ENCODE peak calls at places on chromosomes 16 and 17, in seven cellular contexts. X, A, R, T, M, Z and G are unnamed samples. For H3K27me3, the result is how much of the 10 kb centered on the place peaks cover.

GRCh38 chr16:10578474-10579316 is 1.7 kb downstream of the EMP2 start:
- DNase-seq in T (no peak), M (peak), X (peak), R (no peak), Z (peak), A (peak), G (no peak)

GRCh38 chr17:27546624-27547300 is 84.2 kb upstream of the LGALS9 start:
- DNase-seq in M (no peak), X (no peak), T (no peak), A (no peak), Z (no peak), R (no peak), G (no peak)

GRCh38 chr16:27718767-27719445 is 169.0 kb downstream of the KATNIP start:
- DNase-seq in M (no peak), Z (no peak), T (peak), X (no peak), A (no peak), R (no peak), G (no peak)

GRCh38 chr17:30519707-30520106 is 42.5 kb downstream of the GOSR1 start:
- DNase-seq in A (no peak), Z (no peak), M (no peak), X (no peak), T (no peak), R (no peak), G (peak)

GRCh38 chr16:66262253-66263167 is 104.0 kb upstream of the CDH5 start:
- DNase-seq in T (peak), M (no peak), Z (no peak), R (no peak), X (peak), A (peak), G (peak)

GRCh38 chr17:305090-305976 is 47.3 kb downstream of the RPH3AL start:
- DNase-seq in T (peak), M (peak), R (no peak), A (no peak), X (peak), Z (peak), G (peak)

GRCh38 chr17:28372945-28373274 is 1.4 kb downstream of the SARM1 start:
- DNase-seq in X (no peak), Z (no peak), T (no peak), R (no peak), A (no peak), M (no peak), G (no peak)

GRCh38 chr17:81440511-81441244 is 45.4 kb downstream of the BAHCC1 start:
- DNase-seq in A (no peak), Z (peak), T (no peak), R (no peak), M (peak), X (no peak), G (peak)

GRCh38 chr17:78257810-78258322 is 26.4 kb downstream of the TMEM235 start:
- DNase-seq in T (peak), M (no peak), A (no peak), R (no peak), X (no peak), Z (peak), G (peak)

GRCh38 chr16:81626181-81626674 is 152.9 kb upstream of the PLCG2 start:
- DNase-seq in Z (peak), M (no peak), X (no peak), T (no peak), R (no peak), A (no peak), G (no peak)

GRCh38 chr17:42403150-42403549 is 14.9 kb upstream of the STAT3 start:
- DNase-seq in T (no peak), R (no peak), A (no peak), M (peak), X (no peak), Z (no peak), G (peak)

GRCh38 chr17:82863646-82863940 is 23.8 kb upstream of the ZNF750 start:
- DNase-seq in M (peak), Z (no peak), T (no peak), R (no peak), A (no peak), X (no peak), G (no peak)

GRCh38 chr17:68534714-68535113 is 22.5 kb downstream of the PRKAR1A start:
- DNase-seq in M (no peak), X (no peak), T (no peak), Z (no peak), R (no peak), A (no peak), G (no peak)

GRCh38 chr17:55062921-55063320 is 94.4 kb downstream of the STXBP4 start:
- DNase-seq in Z (no peak), A (no peak), X (no peak), T (no peak), R (no peak), M (no peak), G (no peak)

GRCh38 chr17:45338996-45339535 is 22.2 kb upstream of the MAP3K14 start:
- DNase-seq in M (no peak), X (no peak), Z (no peak), T (no peak), A (no peak), R (no peak), G (no peak)

GRCh38 chr17:17824780-17825614 is 11.8 kb downstream of the SREBF1 start:
- DNase-seq in M (no peak), Z (peak), T (peak), A (no peak), X (no peak), R (no peak), G (no peak)

GRCh38 chr17:69972251-69972650 is 102.8 kb upstream of the KCNJ16 start:
- DNase-seq in M (no peak), Z (no peak), T (no peak), R (no peak), X (no peak), A (no peak), G (no peak)

GRCh38 chr16:10150906-10151305 is 31.3 kb downstream of the GRIN2A start:
- DNase-seq in M (no peak), X (no peak), Z (no peak), T (no peak), R (no peak), A (no peak), G (no peak)

GRCh38 chr17:72479113-72479512 is 358.3 kb downstream of the SOX9 start:
- DNase-seq in Z (no peak), R (no peak), X (no peak), A (no peak), M (no peak), T (peak), G (peak)

GRCh38 chr17:59527931-59528330 is 37.5 kb upstream of the DHX40 start:
- DNase-seq in X (no peak), R (no peak), Z (no peak), A (no peak), M (no peak), T (no peak), G (no peak)

GRCh38 chr17:57468932-57469775 is 212.8 kb downstream of the MSI2 start:
- DNase-seq in Z (no peak), A (no peak), R (no peak), T (no peak), M (no peak), X (no peak), G (no peak)

GRCh38 chr17:58049533-58049932 is 33.7 kb upstream of the DYNLL2 start:
- DNase-seq in Z (no peak), M (no peak), X (no peak), T (no peak), R (no peak), A (no peak), G (no peak)

GRCh38 chr16:46801428-46802049 is 29.4 kb downstream of the C16orf87 start:
- DNase-seq in R (no peak), T (no peak), A (no peak), M (peak), Z (no peak), X (no peak), G (peak)

GRCh38 chr16:70692481-70693203 is 6.8 kb upstream of the MTSS2 start:
- DNase-seq in T (no peak), R (no peak), X (peak), M (no peak), A (peak), Z (peak), G (no peak)

GRCh38 chr16:70753228-70753627 is 47.7 kb downstream of the VAC14 start:
- DNase-seq in A (no peak), M (no peak), R (no peak), T (no peak), X (no peak), Z (no peak), G (no peak)

GRCh38 chr16:85551319-85551978 is 61.7 kb upstream of the GSE1 start:
- DNase-seq in R (no peak), A (no peak), T (no peak), X (peak), M (no peak), Z (peak), G (no peak)

GRCh38 chr17:62188713-62189112 is 123.6 kb upstream of the MED13 start:
- DNase-seq in R (no peak), M (no peak), X (no peak), T (peak), Z (no peak), A (no peak), G (peak)

DNA sequence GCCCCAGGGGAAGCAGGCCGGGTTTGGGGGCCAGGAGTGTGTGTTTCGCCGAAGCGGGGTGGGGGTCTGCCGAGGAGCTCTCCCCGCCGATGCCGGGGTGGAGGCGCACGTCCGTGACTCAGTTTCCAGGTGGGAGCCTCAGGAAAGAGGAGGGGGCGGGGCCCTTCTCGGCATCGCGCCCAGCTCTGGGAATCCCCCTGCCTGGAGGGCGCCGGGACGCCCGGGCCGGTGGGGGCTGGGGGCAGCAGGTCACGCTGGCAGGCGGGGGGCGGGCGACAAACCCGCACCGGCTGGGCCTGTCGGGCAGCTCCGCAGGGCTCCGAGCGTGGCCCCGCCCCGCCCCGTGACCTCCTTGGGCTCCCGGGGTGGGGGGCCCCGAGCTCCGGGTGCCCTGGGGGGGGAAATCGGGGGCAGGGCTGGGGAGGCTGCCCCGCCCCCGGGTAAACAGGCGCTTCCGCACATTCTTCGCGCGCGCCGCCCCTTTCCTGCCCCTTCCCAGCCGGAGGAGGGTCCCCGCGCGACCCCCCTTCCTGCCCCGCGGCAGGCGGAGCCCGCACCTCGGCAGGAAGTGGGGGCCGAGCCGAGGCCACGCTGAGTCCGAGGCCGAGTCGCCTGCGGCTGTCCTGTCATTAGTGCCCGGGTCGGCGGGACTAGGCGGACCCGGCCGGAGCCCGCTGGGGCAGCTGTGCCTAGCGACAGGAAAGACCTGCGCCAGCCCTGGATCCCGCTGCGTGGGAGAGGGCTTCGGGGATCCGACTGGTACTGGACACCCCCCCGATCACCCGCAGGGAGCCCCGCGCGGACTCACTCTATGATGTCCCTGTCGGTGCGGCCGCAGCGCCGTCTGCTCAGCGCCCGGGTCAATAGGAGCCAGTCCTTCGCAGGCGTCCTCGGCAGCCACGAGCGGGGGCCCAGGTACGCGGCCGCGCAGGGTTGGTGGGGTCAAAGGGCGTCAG is 9.3 kb downstream of the RIPOR1 start:
- DNase-seq in X (peak), Z (peak), R (peak), A (peak), M (peak), T (peak), G (peak)
- H3K27me3 ChIP-seq in X (under half), Z (under half), R (under half), A (under half), M (half or more), T (under half), G (under half)

GRCh38 chr16:88691924-88692560 is 5.7 kb upstream of the SNAI3 start:
- DNase-seq in T (peak), A (no peak), R (no peak), M (no peak), Z (peak), X (no peak), G (no peak)

GRCh38 chr16:88692861-88693260 is 6.6 kb upstream of the SNAI3 start:
- DNase-seq in M (no peak), Z (no peak), X (no peak), A (no peak), T (no peak), R (no peak), G (no peak)

GRCh38 chr16:88690341-88691128 is 4.2 kb upstream of the SNAI3 start:
- DNase-seq in M (no peak), R (no peak), X (no peak), T (no peak), Z (no peak), A (no peak), G (no peak)

GRCh38 chr16:88693420-88694177 is 7.3 kb upstream of the SNAI3 start:
- DNase-seq in Z (peak), A (no peak), R (no peak), T (no peak), M (no peak), X (no peak), G (no peak)

GRCh38 chr16:88691129-88691813 is 5.0 kb upstream of the SNAI3 start:
- DNase-seq in T (no peak), X (no peak), Z (peak), A (no peak), R (no peak), M (no peak), G (no peak)
- H3K27me3 ChIP-seq in T (under half), X (under half), Z (under half), A (under half), R (under half), M (under half), G (under half)

DNA sequence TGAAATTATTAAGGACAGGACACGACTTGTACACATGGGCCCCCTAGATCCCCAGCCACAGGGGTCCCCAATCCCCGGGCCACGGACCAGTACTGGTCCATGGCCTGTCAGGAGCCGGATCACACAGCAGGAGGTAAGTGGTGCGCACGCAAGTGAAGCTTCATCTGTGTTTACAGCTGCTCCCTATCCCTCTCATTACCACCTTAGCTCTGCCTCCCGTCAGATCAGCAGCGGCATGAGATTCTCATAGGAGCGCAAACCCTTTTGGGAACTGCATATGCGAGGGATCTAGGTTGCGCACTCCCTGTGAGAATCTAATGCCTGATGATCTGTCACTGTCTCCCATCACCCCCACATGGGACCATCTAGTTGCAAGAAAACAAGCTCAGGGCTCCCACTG is 137.8 kb upstream of the ZFHX3 start:
- DNase-seq in T (no peak), R (no peak), Z (peak), M (no peak), X (no peak), A (no peak), G (no peak)
- H3K27me3 ChIP-seq in T (under half), R (under half), Z (under half), M (under half), X (under half), A (under half), G (under half)

GRCh38 chr16:1912215-1912543 is 6.0 kb downstream of the HS3ST6 start:
- DNase-seq in R (no peak), X (no peak), Z (peak), T (no peak), A (no peak), M (no peak), G (no peak)
- H3K27me3 ChIP-seq in R (under half), X (under half), Z (under half), T (under half), A (half or more), M (under half), G (under half)